ENCODE peak calls at places on chromosomes 16 and 17, in ten cellular contexts. T is Peyer's patch; S is coronary artery; L is AG04450; U is neural progenitor cell; Z is pancreas; Q is brain microvascular endothelial cell; G is heart left ventricle; V is CD8-positive, alpha-beta memory T cell; I is colonic mucosa. H is an unnamed sample.

GRCh38 chr17:47693667-47694017 is 319 bp upstream of the TBKBP1 start:
- DNase-seq in T (no peak), S (no peak), Q (no peak), V (no peak), U (no peak), L (no peak), G (no peak), I (peak), Z (no peak), H (no peak)

GRCh38 chr17:67555855-67556254 is 161.9 kb upstream of the NOL11 start:
- DNase-seq in I (no peak), L (no peak), Z (no peak), T (no peak), G (no peak), U (no peak), V (no peak), Q (no peak), S (peak), H (no peak)

GRCh38 chr16:12627394-12627793 is 176.3 kb downstream of the CPPED1 start:
- DNase-seq in I (no peak), T (no peak), S (peak), Z (no peak), G (no peak), L (no peak), U (no peak), Q (no peak), V (no peak), H (no peak)

GRCh38 chr16:27067138-27067537 is 411 bp downstream of the C16orf82 start:
- DNase-seq in I (no peak), G (no peak), Q (no peak), T (no peak), S (no peak), L (no peak), V (no peak), U (peak), Z (no peak), H (no peak)

GRCh38 chr17:54992797-54993639 is 24.5 kb downstream of the STXBP4 start:
- DNase-seq in Z (no peak), S (no peak), Q (no peak), L (no peak), T (no peak), V (no peak), I (no peak), U (peak), G (no peak), H (no peak)

GRCh38 chr17:65799454-65799853 is 238.0 kb upstream of the AXIN2 start:
- DNase-seq in G (no peak), Q (no peak), I (no peak), V (no peak), U (no peak), L (no peak), Z (no peak), T (no peak), S (no peak), H (no peak)

GRCh38 chr16:11084484-11085024 is 140.2 kb downstream of the CLEC16A start:
- DNase-seq in V (no peak), I (no peak), T (no peak), S (no peak), Q (peak), L (no peak), G (peak), U (no peak), Z (no peak), H (no peak)

GRCh38 chr16:69073181-69073669 is 32.2 kb upstream of the HAS3 start:
- DNase-seq in G (no peak), S (no peak), L (no peak), V (no peak), Q (peak), U (no peak), I (no peak), Z (peak), T (peak), H (no peak)

GRCh38 chr17:81510798-81511549 is 1.6 kb downstream of the ACTG1 start:
- DNase-seq in V (no peak), Z (peak), T (peak), Q (no peak), G (peak), L (no peak), S (peak), I (peak), U (no peak), H (peak)

GRCh38 chr17:2485970-2486369 is 25.7 kb downstream of the METTL16 start:
- DNase-seq in T (no peak), V (no peak), Q (no peak), I (no peak), S (no peak), L (no peak), G (no peak), Z (no peak), U (no peak), H (no peak)

GRCh38 chr16:24525970-24526559 is 13.3 kb upstream of the RBBP6 start:
- DNase-seq in Q (no peak), U (no peak), V (no peak), T (no peak), L (no peak), G (no peak), S (no peak), Z (peak), I (no peak), H (no peak)

GRCh38 chr16:83727018-83727417 is 80.8 kb upstream of the HSBP1 start:
- DNase-seq in Q (peak), U (no peak), T (no peak), S (no peak), Z (no peak), V (no peak), L (peak), I (no peak), G (no peak), H (no peak)

GRCh38 chr16:57372372-57373116 is at the start of gene CX3CL1:
- DNase-seq in L (no peak), S (no peak), T (peak), G (no peak), V (no peak), Z (peak), U (peak), Q (peak), I (peak), H (peak)

GRCh38 chr17:19361326-19361725 is 1.2 kb downstream of the B9D1 start:
- DNase-seq in G (no peak), U (no peak), L (no peak), V (no peak), Z (no peak), T (no peak), S (no peak), Q (no peak), I (no peak), H (no peak)

GRCh38 chr17:4393806-4394205 is 27.3 kb upstream of the UBE2G1 start:
- DNase-seq in Z (no peak), Q (no peak), T (no peak), L (no peak), G (no peak), U (no peak), S (no peak), I (no peak), V (no peak), H (no peak)

GRCh38 chr17:59707971-59708425 is 544 bp downstream of the VMP1 start:
- DNase-seq in Z (no peak), S (no peak), I (no peak), U (no peak), L (no peak), G (no peak), Q (no peak), T (no peak), V (no peak), H (no peak)

GRCh38 chr17:4247981-4248388 is 15.8 kb downstream of the ANKFY1 start:
- DNase-seq in U (no peak), Q (no peak), L (no peak), S (no peak), G (no peak), Z (no peak), I (peak), V (no peak), T (peak), H (peak)

GRCh38 chr16:52552643-52553042 is 5.7 kb upstream of the TOX3 start:
- DNase-seq in V (no peak), Q (no peak), L (no peak), U (no peak), Z (no peak), G (no peak), T (no peak), S (no peak), I (no peak), H (no peak)

GRCh38 chr17:35684046-35684802 is 47.2 kb upstream of the RASL10B start:
- DNase-seq in U (peak), Q (peak), Z (no peak), T (no peak), I (no peak), S (no peak), L (peak), G (no peak), V (no peak), H (no peak)

GRCh38 chr17:45907720-45908395 is 13.5 kb downstream of the MAPT start:
- DNase-seq in G (no peak), V (no peak), I (no peak), Z (no peak), S (no peak), Q (no peak), L (no peak), U (no peak), T (no peak), H (no peak)

GRCh38 chr16:23120562-23120961 is 28.7 kb downstream of the USP31 start:
- DNase-seq in L (no peak), T (no peak), Q (no peak), G (no peak), U (no peak), S (no peak), I (no peak), V (no peak), Z (no peak), H (no peak)

GRCh38 chr17:66733759-66734158 is 101.2 kb upstream of the CACNG5 start:
- DNase-seq in S (no peak), I (no peak), Q (no peak), T (no peak), U (no peak), G (no peak), L (no peak), Z (no peak), V (no peak), H (no peak)

GRCh38 chr16:71303938-71304337 is 14.7 kb upstream of the CMTR2 start:
- DNase-seq in G (no peak), U (no peak), S (no peak), T (no peak), Q (no peak), V (no peak), L (no peak), I (no peak), Z (no peak), H (no peak)

GRCh38 chr16:81923296-81923695 is 88.0 kb downstream of the SDR42E1 start:
- DNase-seq in S (no peak), Z (no peak), V (no peak), U (no peak), I (no peak), T (peak), Q (no peak), L (no peak), G (no peak), H (no peak)

GRCh38 chr17:1490643-1491405 is 1.7 kb downstream of the MYO1C start:
- DNase-seq in T (peak), U (peak), S (no peak), L (no peak), Z (peak), Q (no peak), G (peak), I (peak), V (peak), H (peak)

GRCh38 chr17:19260958-19261357 is 23.8 kb downstream of the EPN2 start:
- DNase-seq in V (no peak), I (no peak), Z (no peak), G (peak), L (no peak), S (no peak), T (no peak), U (peak), Q (no peak), H (no peak)

GRCh38 chr16:3889059-3889458 is 8.5 kb upstream of the CREBBP start:
- DNase-seq in L (no peak), I (no peak), U (no peak), Z (no peak), T (no peak), Q (no peak), S (no peak), G (no peak), V (no peak), H (no peak)

GRCh38 chr16:31177136-31177535 is 2.8 kb upstream of the FUS start:
- DNase-seq in T (peak), U (no peak), I (no peak), Q (no peak), V (peak), S (no peak), Z (no peak), L (no peak), G (no peak), H (peak)

GRCh38 chr16:68636064-68636551 is 9.0 kb upstream of the CDH3 start:
- DNase-seq in S (no peak), T (no peak), Q (no peak), U (no peak), L (no peak), Z (no peak), V (no peak), I (no peak), G (no peak), H (no peak)

GRCh38 chr17:41599680-41600079 is 12.9 kb downstream of the KRT16 start:
- DNase-seq in Z (no peak), T (no peak), L (no peak), U (no peak), V (no peak), S (no peak), G (no peak), I (no peak), Q (no peak), H (peak)

GRCh38 chr17:41595585-41595984 is 8.9 kb upstream of the KRT14 start:
- DNase-seq in V (no peak), T (no peak), I (no peak), Z (no peak), L (no peak), G (no peak), Q (no peak), U (no peak), S (no peak), H (no peak)

GRCh38 chr17:41602524-41602923 is 10.0 kb downstream of the KRT16 start:
- DNase-seq in I (no peak), T (no peak), U (no peak), G (no peak), Q (no peak), Z (no peak), S (no peak), V (no peak), L (no peak), H (no peak)

GRCh38 chr17:41594363-41594915 is 7.7 kb upstream of the KRT14 start:
- DNase-seq in S (no peak), I (no peak), Z (no peak), G (no peak), L (no peak), Q (no peak), U (no peak), T (no peak), V (no peak), H (no peak)

GRCh38 chr17:41600318-41600717 is 12.2 kb downstream of the KRT16 start:
- DNase-seq in G (no peak), L (no peak), T (no peak), Q (no peak), I (no peak), Z (no peak), V (no peak), U (no peak), S (no peak), H (no peak)
- H3K4me3 ChIP-seq in G (no peak), L (no peak), T (no peak), Q (no peak), I (no peak), Z (no peak), V (no peak), U (no peak), S (no peak), H (no peak)

DNA sequence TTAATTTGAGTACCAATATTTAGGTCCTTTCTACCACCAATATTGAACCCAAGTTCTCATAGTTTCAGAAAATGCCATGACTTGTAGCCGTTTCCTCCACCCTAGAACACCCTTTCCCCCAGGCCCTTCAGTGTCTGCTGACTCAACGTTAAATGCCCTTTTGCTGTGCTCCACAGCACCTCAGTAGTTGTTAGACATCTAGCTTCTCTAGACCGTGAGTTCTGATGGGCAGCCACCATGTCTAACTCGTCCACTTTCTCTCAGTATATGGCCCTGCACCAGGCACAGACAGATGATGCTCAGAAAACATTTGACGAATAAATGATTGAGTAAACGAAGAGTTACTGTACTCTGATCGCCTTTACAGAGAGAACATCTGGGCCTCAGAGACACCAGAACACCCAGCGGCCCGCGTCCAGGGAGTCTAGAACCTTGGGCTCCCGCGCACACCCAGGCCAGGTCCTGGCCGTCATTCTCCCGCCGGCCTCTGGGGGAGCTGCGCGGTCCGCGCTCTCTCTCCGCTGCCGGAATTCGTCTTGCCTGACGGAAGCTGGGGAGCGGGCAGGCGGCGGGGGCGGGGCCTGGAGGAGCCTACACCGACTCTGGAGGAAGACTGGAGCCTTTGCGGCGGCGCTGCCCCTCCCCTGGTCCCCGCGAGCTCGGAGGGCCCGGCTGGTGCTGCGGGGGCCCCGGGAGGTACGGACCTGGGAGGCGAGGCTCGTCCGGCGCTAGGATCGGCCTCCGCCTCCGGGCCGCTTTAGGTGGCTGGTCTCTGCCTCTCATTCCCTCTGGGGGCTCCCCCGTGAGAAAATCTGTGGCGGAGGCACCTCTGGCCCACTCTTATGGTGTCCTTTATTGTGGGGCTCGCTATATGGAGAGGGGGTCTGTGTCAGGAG is at the start of gene NKIRAS2:
- DNase-seq in S (peak), L (peak), V (peak), Z (peak), I (peak), Q (peak), T (peak), G (peak), U (peak), H (peak)
- H3K27ac ChIP-seq in S (peak), L (peak), V (peak), Z (peak), I (peak), Q (peak), T (peak), G (peak), U (no peak), H (peak)

DNA sequence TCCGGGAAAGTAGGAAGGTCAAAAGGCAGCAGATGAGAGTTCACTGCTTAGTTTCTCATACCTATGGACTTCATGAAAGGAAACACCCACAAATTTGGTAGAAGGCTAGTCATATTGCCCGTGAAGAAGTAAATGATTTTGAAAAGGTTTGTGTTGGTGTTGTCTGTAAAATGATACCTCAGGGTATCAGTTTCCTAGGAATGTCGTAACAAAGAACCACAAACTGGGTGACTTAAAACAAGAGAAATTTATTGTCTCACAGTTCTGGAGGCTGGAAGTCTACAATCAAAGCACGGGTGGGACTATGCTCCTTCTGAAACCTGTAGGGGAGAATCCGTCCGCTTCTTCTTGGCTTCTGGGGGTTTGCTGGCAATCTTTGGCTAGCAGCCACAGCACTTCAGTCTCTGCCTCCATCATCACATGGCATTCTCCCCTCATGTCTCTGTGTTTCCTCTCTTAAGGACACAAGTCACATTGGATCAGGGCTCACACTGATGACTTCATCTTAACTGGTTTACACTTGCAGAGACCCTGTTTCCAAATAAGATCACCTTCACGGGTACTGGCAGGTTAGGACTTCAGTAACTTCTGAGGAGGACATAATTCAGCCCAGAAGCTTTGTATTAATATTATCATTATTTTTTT is 2.0 kb upstream of the NAE1 start:
- DNase-seq in V (no peak), Q (no peak), L (no peak), S (no peak), G (no peak), Z (no peak), U (no peak), I (no peak), T (no peak), H (no peak)
- H3K4me3 ChIP-seq in V (no peak), Q (no peak), L (no peak), S (no peak), G (no peak), Z (no peak), U (no peak), I (no peak), T (no peak), H (no peak)

GRCh38 chr17:78925662-78926555 is 722 bp upstream of the TIMP2 start:
- DNase-seq in U (peak), I (peak), Q (peak), L (peak), V (no peak), G (peak), T (peak), Z (peak), S (peak), H (peak)

GRCh38 chr17:78924481-78925151 is 571 bp downstream of the TIMP2 start:
- DNase-seq in V (no peak), I (peak), L (no peak), U (peak), T (no peak), S (no peak), G (no peak), Q (no peak), Z (peak), H (no peak)

GRCh38 chr17:78923660-78924453 is 1.3 kb downstream of the TIMP2 start:
- DNase-seq in Z (peak), S (no peak), U (peak), L (no peak), T (peak), Q (no peak), G (peak), V (peak), I (peak), H (peak)

GRCh38 chr17:78922876-78923498 is 2.2 kb downstream of the TIMP2 start:
- DNase-seq in T (no peak), Z (no peak), I (no peak), V (no peak), U (no peak), L (no peak), G (no peak), Q (no peak), S (no peak), H (no peak)

GRCh38 chr17:78925234-78925633 is at the start of gene TIMP2:
- DNase-seq in Q (peak), T (peak), I (peak), Z (peak), L (peak), V (peak), S (peak), G (peak), U (peak), H (peak)
- H3K27ac ChIP-seq in Q (peak), T (peak), I (peak), Z (peak), L (peak), V (no peak), S (peak), G (peak), U (no peak), H (peak)

DNA sequence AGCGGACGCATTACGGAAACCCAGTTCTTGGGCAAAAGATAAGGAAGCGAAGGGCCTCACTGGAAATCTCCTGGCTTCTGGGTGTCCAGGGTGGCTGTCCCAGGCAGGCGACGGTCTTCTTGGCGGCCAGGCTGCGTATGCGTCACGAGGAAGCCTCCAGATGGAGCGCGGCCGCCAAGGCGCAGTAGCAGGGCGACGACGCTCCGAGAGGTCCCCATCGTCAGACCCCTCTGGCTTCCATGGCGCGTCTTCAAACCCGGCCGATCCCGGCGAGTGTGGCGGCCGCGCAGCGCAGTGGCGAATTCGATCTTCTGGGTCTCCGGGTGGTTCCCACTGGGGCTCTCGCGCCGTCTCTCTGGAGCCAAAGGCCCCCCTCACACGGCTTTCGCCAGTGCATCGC is 13.8 kb upstream of the ANKRD40CL start:
- DNase-seq in Q (no peak), U (no peak), I (no peak), T (no peak), L (no peak), Z (no peak), S (no peak), G (no peak), V (no peak), H (no peak)
- H3K4me3 ChIP-seq in Q (peak), U (no peak), I (no peak), T (peak), L (peak), Z (no peak), S (peak), G (peak), V (no peak), H (peak)

H was measured in lower lobe of right lung.